ENCODE peak calls at places on chromosome 18, in eight cellular contexts. L is spleen, D is K562, J is stomach, G is right lobe of liver, V is thyroid gland, Y is breast epithelium, U is A549. C is an unnamed sample.

GRCh38 chr18:58287626-58288289 is 243.7 kb downstream of the NEDD4L start:
- DNase-seq in L (no peak), D (no peak), J (peak; percentile 51), G (no peak), V (peak; percentile 38), Y (no peak), U (no peak), C (no peak)

GRCh38 chr18:78875268-78875997 is 104.2 kb upstream of the SALL3 start:
- DNase-seq in L (no peak), D (peak; percentile 19), J (no peak), G (no peak), V (peak; percentile 24), Y (no peak), U (no peak), C (no peak)

GRCh38 chr18:74611791-74612190 is 14.1 kb downstream of the ZNF407 start:
- DNase-seq in L (no peak), D (no peak), J (no peak), G (no peak), V (no peak), Y (no peak), U (no peak), C (no peak)

GRCh38 chr18:68418881-68419280 is 296.0 kb downstream of the TMX3 start:
- DNase-seq in L (no peak), D (no peak), J (no peak), G (no peak), V (no peak), Y (no peak), U (no peak), C (no peak)

GRCh38 chr18:63890950-63891304 is 3.4 kb downstream of the SERPINB2 start:
- DNase-seq in L (no peak), D (no peak), J (no peak), G (no peak), V (no peak), Y (no peak), U (peak; percentile 6), C (no peak)

GRCh38 chr18:78659057-78659456 is 320.6 kb upstream of the SALL3 start:
- DNase-seq in L (no peak), D (no peak), J (no peak), G (no peak), V (no peak), Y (no peak), U (no peak), C (no peak)

GRCh38 chr18:28723506-28723905 is 546.6 kb upstream of the CDH2 start:
- DNase-seq in L (no peak), D (no peak), J (no peak), G (no peak), V (no peak), Y (no peak), U (no peak), C (no peak)

GRCh38 chr18:23450022-23450421 is 3.1 kb upstream of the RIOK3 start:
- DNase-seq in L (no peak), D (peak; percentile 61), J (no peak), G (no peak), V (no peak), Y (no peak), U (no peak), C (no peak)

GRCh38 chr18:32724071-32724696 is 48.6 kb downstream of the KLHL14 start:
- DNase-seq in L (no peak), D (no peak), J (no peak), G (no peak), V (no peak), Y (no peak), U (no peak), C (no peak)

GRCh38 chr18:32380559-32380958 is 90.1 kb downstream of the GAREM1 start:
- DNase-seq in L (no peak), D (no peak), J (no peak), G (no peak), V (no peak), Y (no peak), U (no peak), C (no peak)

DNA sequence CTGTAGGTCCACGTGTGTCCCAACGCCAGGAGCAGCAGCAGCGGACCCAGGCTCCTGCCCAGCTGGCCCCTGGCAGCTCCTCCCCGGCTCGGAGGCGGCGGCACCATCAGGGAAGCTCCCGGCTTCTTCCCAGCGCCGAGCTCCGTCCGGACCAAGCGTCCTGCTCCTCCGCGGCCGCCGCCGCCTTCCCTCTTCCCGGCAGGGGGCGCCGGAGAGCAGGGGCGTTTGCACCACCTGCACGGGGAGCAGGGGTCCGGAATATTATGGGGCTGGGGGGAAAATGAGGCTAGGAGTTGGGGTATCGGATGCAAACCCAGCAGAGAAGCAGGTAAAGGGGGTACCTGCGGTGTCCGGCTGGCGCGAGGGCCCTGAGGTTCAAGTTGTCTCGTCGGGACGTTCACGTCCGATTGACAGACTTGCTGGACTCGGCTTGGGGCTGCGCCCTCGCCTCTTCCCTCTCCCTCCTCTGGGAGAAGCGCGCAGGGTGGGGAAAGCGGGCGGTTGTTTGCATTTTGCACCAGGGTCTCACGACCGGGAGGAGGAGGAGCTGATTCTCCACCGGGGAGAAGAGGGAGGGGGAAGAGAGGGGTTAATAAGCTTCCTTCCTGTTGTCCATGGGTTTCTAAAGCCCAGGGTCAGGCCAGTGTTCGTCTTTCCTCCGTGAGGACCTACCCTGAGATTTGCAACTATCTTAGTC is at the start of gene CCBE1:
- DNase-seq in L (no peak), D (peak; percentile 63), J (peak; percentile 79), G (peak; percentile 66), V (peak; percentile 64), Y (no peak), U (peak; percentile 42), C (peak; percentile 94)
- TF ChIP-seq POLR2A in L (no peak), D (no peak), J (no peak), G (no peak), V (no peak), Y (no peak), U (no peak), C (no peak)

GRCh38 chr18:70205421-70206397 is at the start of gene RTTN:
- DNase-seq in L (peak; percentile 97), D (peak; percentile 65), J (peak; percentile 94), G (peak; percentile 94), V (peak; percentile 94), Y (peak; percentile 85), U (peak; percentile 71), C (peak; percentile 99)
- TF ChIP-seq POLR2A in L (no peak), D (peak; percentile 75), J (no peak), G (peak; percentile 30), V (peak; percentile 29), Y (no peak), U (no peak), C (peak; percentile 23)

GRCh38 chr18:9221661-9222060 is 85.1 kb downstream of the ANKRD12 start:
- DNase-seq in L (no peak), D (no peak), J (no peak), G (no peak), V (no peak), Y (no peak), U (no peak), C (no peak)
- TF ChIP-seq POLR2A in L (no peak), D (no peak), J (no peak), G (no peak), V (no peak), Y (no peak), U (no peak), C (no peak)

DNA sequence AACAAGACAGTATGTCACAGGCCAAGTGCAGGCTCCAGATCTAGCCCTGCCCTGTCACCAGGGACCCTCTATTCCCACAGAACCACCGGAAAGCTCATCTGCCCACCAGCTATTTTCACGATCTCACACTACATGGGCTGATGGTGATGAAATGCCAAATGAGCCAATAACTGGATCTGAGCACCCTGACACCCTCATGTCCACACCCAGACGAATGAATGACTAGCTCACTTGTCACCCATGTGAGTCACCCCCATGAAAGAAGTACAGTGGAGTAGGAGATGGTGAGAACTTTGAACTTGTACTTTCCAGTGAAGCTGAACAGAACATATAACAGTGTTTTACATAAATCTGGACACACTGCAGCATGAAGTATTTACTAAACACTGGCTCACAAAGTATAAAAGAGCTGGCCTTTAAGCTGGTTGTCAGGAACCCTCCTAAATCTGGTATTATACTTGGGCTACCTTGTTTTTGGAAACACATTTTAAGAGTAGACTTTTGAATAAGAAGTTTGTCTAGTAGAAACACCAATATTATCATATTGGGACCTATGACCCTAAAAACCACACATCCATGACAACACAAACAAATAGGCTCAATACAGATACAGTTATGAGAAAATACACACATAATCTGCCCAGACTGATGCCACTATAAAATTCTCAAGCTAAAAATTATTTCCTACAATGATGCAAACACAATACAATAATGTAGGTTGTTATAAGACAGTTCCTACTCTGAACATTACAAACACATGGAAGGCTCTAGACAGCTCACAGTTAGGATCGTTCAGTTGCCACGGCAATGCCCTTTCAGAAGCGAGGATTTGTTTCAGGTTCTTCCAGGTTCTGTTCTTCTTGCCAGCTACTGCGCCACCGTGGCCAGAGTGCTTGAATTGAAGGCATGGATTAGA is 19.0 kb downstream of the INO80C start:
- DNase-seq in L (no peak), D (no peak), J (peak; percentile 68), G (peak; percentile 37), V (peak; percentile 70), Y (no peak), U (peak; percentile 82), C (no peak)
- TF ChIP-seq POLR2A in L (no peak), D (no peak), J (no peak), G (no peak), V (no peak), Y (no peak), U (no peak), C (no peak)

GRCh38 chr18:211582-211981 is 53.2 kb downstream of the USP14 start:
- DNase-seq in L (no peak), D (no peak), J (no peak), G (no peak), V (no peak), Y (no peak), U (no peak), C (no peak)
- TF ChIP-seq POLR2A in L (no peak), D (no peak), J (no peak), G (no peak), V (no peak), Y (no peak), U (no peak), C (no peak)

C was measured in upper lobe of left lung.